ENCODE peak calls at places on chromosomes 3 and 15, in four cellular contexts. B, J, S and M are unnamed samples.

GRCh38 chr3:177478170-177478859 is 281.0 kb upstream of the TBL1XR1 start:
- DNase-seq in J (peak; percentile 62), B (peak; percentile 98), S (no peak), M (no peak)

GRCh38 chr15:69540622-69541021 is 88.0 kb downstream of the RPLP1 start:
- DNase-seq in J (no peak), S (peak; percentile 62), B (no peak), M (no peak)

GRCh38 chr3:183527421-183527979 is 28.0 kb downstream of the KLHL6 start:
- DNase-seq in S (no peak), B (no peak), J (no peak), M (no peak)

GRCh38 chr3:8768364-8769087 is 887 bp downstream of the OXTR start:
- DNase-seq in B (peak; percentile 50), S (no peak), J (no peak), M (no peak)

GRCh38 chr3:123082370-123083065 is 15.7 kb downstream of the PDIA5 start:
- DNase-seq in S (no peak), B (no peak), J (no peak), M (no peak)

GRCh38 chr3:128215290-128215689 is 62.0 kb downstream of the EEFSEC start:
- DNase-seq in J (no peak), B (no peak), S (no peak), M (no peak)

GRCh38 chr15:68337826-68338225 is 60.3 kb downstream of the FEM1B start:
- DNase-seq in B (peak; percentile 41), S (no peak), J (no peak), M (no peak)

GRCh38 chr3:177410734-177411133 is 213.5 kb upstream of the TBL1XR1 start:
- DNase-seq in S (no peak), B (no peak), J (peak; percentile 52), M (no peak)

GRCh38 chr15:39419651-39420050 is 161.2 kb upstream of the THBS1 start:
- DNase-seq in J (no peak), B (no peak), S (no peak), M (no peak)

GRCh38 chr15:50098576-50098975 is 20.5 kb downstream of the ATP8B4 start:
- DNase-seq in S (no peak), J (no peak), B (no peak), M (no peak)

GRCh38 chr3:46463120-46463867 is 1.4 kb downstream of the LTF start:
- DNase-seq in S (no peak), J (no peak), B (no peak), M (no peak)

GRCh38 chr3:23830869-23831484 is 25.2 kb downstream of the UBE2E1 start:
- DNase-seq in B (no peak), J (no peak), S (no peak), M (no peak)